ENCODE peak calls at places on chromosomes 12 and 14, in seven cellular contexts. One of them, this sample, is unnamed.

GRCh38 chr14:25394356-25394755 is 344.4 kb upstream of the STXBP6 start:
- DNase-seq in SK-N-SH: no peak
- DNase-seq in tibial nerve: no peak
- DNase-seq in A549: no peak
- DNase-seq in K562: no peak
- DNase-seq in stomach: no peak
- DNase-seq in GM12878: no peak
- DNase-seq in this sample: no peak

GRCh38 chr14:94531187-94531586 is 21.9 kb upstream of the SERPINA12 start:
- DNase-seq in SK-N-SH: no peak
- DNase-seq in tibial nerve: no peak
- DNase-seq in A549: no peak
- DNase-seq in K562: no peak
- DNase-seq in stomach: no peak
- DNase-seq in GM12878: no peak
- DNase-seq in this sample: no peak

GRCh38 chr12:43273467-43273866 is 278.5 kb downstream of the ADAMTS20 start:
- DNase-seq in SK-N-SH: no peak
- DNase-seq in tibial nerve: no peak
- DNase-seq in A549: no peak
- DNase-seq in K562: no peak
- DNase-seq in stomach: no peak
- DNase-seq in GM12878: no peak
- DNase-seq in this sample: no peak

GRCh38 chr12:114682920-114683708 is 861 bp downstream of the TBX3 start:
- DNase-seq in SK-N-SH: no peak
- DNase-seq in tibial nerve: no peak
- DNase-seq in A549: peak; percentile 50
- DNase-seq in K562: no peak
- DNase-seq in stomach: peak; percentile 46
- DNase-seq in GM12878: no peak
- DNase-seq in this sample: no peak

GRCh38 chr14:69077841-69078240 is 75.1 kb downstream of the DCAF5 start:
- DNase-seq in SK-N-SH: no peak
- DNase-seq in tibial nerve: no peak
- DNase-seq in A549: peak; percentile 77
- DNase-seq in K562: no peak
- DNase-seq in stomach: no peak
- DNase-seq in GM12878: no peak
- DNase-seq in this sample: no peak

GRCh38 chr12:111121840-111122239 is 201.5 kb upstream of the MYL2 start:
- DNase-seq in SK-N-SH: no peak
- DNase-seq in tibial nerve: no peak
- DNase-seq in A549: no peak
- DNase-seq in K562: no peak
- DNase-seq in stomach: no peak
- DNase-seq in GM12878: no peak
- DNase-seq in this sample: no peak

GRCh38 chr14:90605430-90605829 is 208.6 kb downstream of the CALM1 start:
- DNase-seq in SK-N-SH: no peak
- DNase-seq in tibial nerve: no peak
- DNase-seq in A549: no peak
- DNase-seq in K562: no peak
- DNase-seq in stomach: no peak
- DNase-seq in GM12878: no peak
- DNase-seq in this sample: no peak

GRCh38 chr14:22556990-22557623 is 31.9 kb downstream of the DAD1 start:
- DNase-seq in SK-N-SH: peak; percentile 94
- DNase-seq in tibial nerve: peak; percentile 79
- DNase-seq in A549: peak; percentile 77
- DNase-seq in K562: peak; percentile 80
- DNase-seq in stomach: peak; percentile 85
- DNase-seq in GM12878: no peak
- DNase-seq in this sample: peak; percentile 89

GRCh38 chr12:49923035-49923644 is 19.4 kb upstream of the FAIM2 start:
- DNase-seq in SK-N-SH: no peak
- DNase-seq in tibial nerve: no peak
- DNase-seq in A549: no peak
- DNase-seq in K562: no peak
- DNase-seq in stomach: no peak
- DNase-seq in GM12878: no peak
- DNase-seq in this sample: no peak

GRCh38 chr12:18224745-18225144 is 36.6 kb upstream of the PIK3C2G start:
- DNase-seq in SK-N-SH: peak; percentile 1
- DNase-seq in tibial nerve: no peak
- DNase-seq in A549: peak; percentile 36
- DNase-seq in K562: no peak
- DNase-seq in stomach: no peak
- DNase-seq in GM12878: no peak
- DNase-seq in this sample: no peak

GRCh38 chr12:15208871-15209656 is 12.2 kb downstream of the RERG start:
- DNase-seq in SK-N-SH: no peak
- DNase-seq in tibial nerve: no peak
- DNase-seq in A549: no peak
- DNase-seq in K562: no peak
- DNase-seq in stomach: no peak
- DNase-seq in GM12878: no peak
- DNase-seq in this sample: no peak

GRCh38 chr12:15206338-15206737 is 14.9 kb downstream of the RERG start:
- DNase-seq in SK-N-SH: no peak
- DNase-seq in tibial nerve: no peak
- DNase-seq in A549: no peak
- DNase-seq in K562: no peak
- DNase-seq in stomach: no peak
- DNase-seq in GM12878: no peak
- DNase-seq in this sample: no peak

GRCh38 chr12:15208140-15208539 is 13.1 kb downstream of the RERG start:
- DNase-seq in SK-N-SH: no peak
- DNase-seq in tibial nerve: no peak
- DNase-seq in A549: peak; percentile 30
- DNase-seq in K562: no peak
- DNase-seq in stomach: no peak
- DNase-seq in GM12878: no peak
- DNase-seq in this sample: no peak

GRCh38 chr12:15205341-15206010 is 15.7 kb downstream of the RERG start:
- DNase-seq in SK-N-SH: no peak
- DNase-seq in tibial nerve: no peak
- DNase-seq in A549: no peak
- DNase-seq in K562: no peak
- DNase-seq in stomach: no peak
- DNase-seq in GM12878: no peak
- DNase-seq in this sample: no peak

DNA sequence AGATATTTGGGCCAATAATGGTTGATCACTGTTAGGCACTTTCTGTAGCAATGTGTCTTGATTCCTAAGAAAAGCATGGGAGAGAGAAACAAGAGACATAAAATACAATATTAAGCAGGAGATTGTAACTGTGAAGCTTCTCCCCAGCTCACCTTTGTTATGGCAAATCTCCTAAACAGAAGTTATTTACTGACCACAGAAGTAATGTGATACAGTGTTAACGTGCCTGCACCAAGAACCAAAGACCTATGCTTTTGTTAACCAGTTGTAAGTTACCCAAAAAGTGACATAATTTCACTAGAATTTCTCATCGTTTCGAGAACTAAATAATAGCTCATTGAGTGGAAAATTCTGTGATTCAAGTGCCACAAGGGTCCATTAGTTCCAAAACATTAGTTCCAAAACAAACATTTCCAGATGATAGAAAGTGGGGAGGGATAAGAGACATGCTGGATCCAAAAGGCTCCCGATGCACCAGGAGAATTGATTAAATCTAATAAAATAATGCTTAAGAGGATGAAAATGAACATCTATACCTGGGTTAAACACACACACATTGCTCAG is 14.3 kb downstream of the RERG start:
- DNase-seq in SK-N-SH: no peak
- DNase-seq in tibial nerve: no peak
- DNase-seq in A549: no peak
- DNase-seq in K562: no peak
- DNase-seq in stomach: no peak
- DNase-seq in GM12878: no peak
- DNase-seq in this sample: no peak
- H3K27ac ChIP-seq in SK-N-SH: no peak overlapping the region
- H3K27ac ChIP-seq in tibial nerve: peak overlapping the region; percentile 77
- H3K27ac ChIP-seq in A549: no peak overlapping the region
- H3K27ac ChIP-seq in K562: no peak overlapping the region
- H3K27ac ChIP-seq in stomach: peak overlapping the region; percentile 70
- H3K27ac ChIP-seq in GM12878: no peak overlapping the region
- H3K27ac ChIP-seq in this sample: peak overlapping the region; percentile 66

DNA sequence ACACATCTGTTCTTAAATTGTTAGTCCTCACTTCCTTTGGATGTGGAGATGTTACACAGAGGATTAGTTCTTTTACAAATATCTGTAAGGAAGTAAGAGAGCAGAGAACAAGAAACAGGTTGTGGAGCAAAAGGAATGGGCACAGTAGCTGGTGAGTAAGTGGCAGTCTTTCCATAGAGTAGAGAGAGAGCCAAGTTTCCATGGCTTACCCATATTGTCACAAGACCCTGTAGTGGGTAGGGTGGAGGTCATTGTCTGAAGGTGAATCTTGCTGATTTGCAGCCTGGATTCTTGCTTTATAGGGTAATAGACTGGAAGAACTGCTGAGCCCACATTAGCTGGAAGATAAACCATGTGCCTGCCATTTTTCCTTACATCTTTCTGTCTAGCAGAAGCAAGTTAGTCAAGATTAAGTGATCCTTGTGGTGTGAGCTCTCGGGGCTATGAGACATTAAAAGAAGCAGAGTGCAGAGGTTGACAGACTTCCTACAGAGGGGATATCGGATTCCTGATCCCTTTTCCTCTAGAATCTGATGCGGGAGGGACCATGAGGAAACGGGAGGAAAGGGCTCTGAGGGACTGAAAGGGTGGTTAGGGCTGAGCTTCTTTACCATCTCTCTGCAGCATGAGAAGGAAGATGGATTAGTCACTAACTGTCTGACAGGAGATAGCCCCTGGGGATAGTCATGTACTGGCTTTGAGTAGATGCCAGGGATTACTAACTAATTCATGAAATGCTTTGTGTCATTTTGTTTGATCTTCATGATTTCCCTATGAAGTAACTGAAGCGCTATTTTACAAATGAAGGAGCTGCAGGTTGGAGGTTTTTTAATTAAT is 44.0 kb upstream of the LRTM2 start:
- DNase-seq in SK-N-SH: peak; percentile 44
- DNase-seq in tibial nerve: no peak
- DNase-seq in A549: peak; percentile 48
- DNase-seq in K562: no peak
- DNase-seq in stomach: no peak
- DNase-seq in GM12878: no peak
- DNase-seq in this sample: no peak
- TF ChIP-seq EP300 in SK-N-SH: no peak
- TF ChIP-seq EP300 in tibial nerve: no peak
- TF ChIP-seq EP300 in A549: no peak
- TF ChIP-seq EP300 in K562: no peak
- TF ChIP-seq EP300 in stomach: no peak
- TF ChIP-seq EP300 in GM12878: no peak
- TF ChIP-seq EP300 in this sample: no peak

DNA sequence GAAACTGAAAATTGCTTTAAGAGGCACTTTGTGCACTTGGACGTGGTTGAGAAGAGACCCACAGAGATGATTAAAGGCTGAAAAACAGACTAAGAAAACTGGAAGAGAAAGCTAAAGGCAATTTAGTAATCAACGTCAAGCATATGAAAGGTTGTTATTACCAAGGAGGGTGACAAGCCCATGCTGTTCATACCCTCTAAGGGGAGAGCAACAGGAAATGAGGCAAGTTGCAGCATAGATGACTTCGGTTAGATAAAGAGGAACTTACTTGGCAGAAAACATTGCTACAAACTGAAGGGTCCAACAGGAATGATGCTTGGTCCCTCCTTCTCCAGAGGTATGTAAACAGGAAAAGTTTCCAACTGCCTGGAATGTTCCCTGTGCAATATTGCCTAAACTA is 107.8 kb downstream of the DUSP6 start:
- DNase-seq in SK-N-SH: no peak
- DNase-seq in tibial nerve: no peak
- DNase-seq in A549: no peak
- DNase-seq in K562: no peak
- DNase-seq in stomach: no peak
- DNase-seq in GM12878: no peak
- DNase-seq in this sample: no peak
- H3K27ac ChIP-seq in SK-N-SH: no peak overlapping the region
- H3K27ac ChIP-seq in tibial nerve: no peak overlapping the region
- H3K27ac ChIP-seq in A549: no peak overlapping the region
- H3K27ac ChIP-seq in K562: no peak overlapping the region
- H3K27ac ChIP-seq in stomach: peak overlapping the region; percentile 72
- H3K27ac ChIP-seq in GM12878: no peak overlapping the region
- H3K27ac ChIP-seq in this sample: no peak overlapping the region

GRCh38 chr12:123599721-123600120 is 2.2 kb upstream of the DDX55 start:
- DNase-seq in SK-N-SH: no peak
- DNase-seq in tibial nerve: no peak
- DNase-seq in A549: no peak
- DNase-seq in K562: no peak
- DNase-seq in stomach: peak; percentile 11
- DNase-seq in GM12878: no peak
- DNase-seq in this sample: peak; percentile 13

GRCh38 chr12:123599310-123599709 is 2.6 kb upstream of the DDX55 start:
- DNase-seq in SK-N-SH: no peak
- DNase-seq in tibial nerve: no peak
- DNase-seq in A549: no peak
- DNase-seq in K562: no peak
- DNase-seq in stomach: no peak
- DNase-seq in GM12878: no peak
- DNase-seq in this sample: no peak

GRCh38 chr12:123598522-123598921 is 3.4 kb upstream of the DDX55 start:
- DNase-seq in SK-N-SH: no peak
- DNase-seq in tibial nerve: no peak
- DNase-seq in A549: no peak
- DNase-seq in K562: no peak
- DNase-seq in stomach: peak; percentile 5
- DNase-seq in GM12878: no peak
- DNase-seq in this sample: no peak

GRCh38 chr12:123602651-123603195 is 824 bp downstream of the DDX55 start:
- DNase-seq in SK-N-SH: no peak
- DNase-seq in tibial nerve: no peak
- DNase-seq in A549: no peak
- DNase-seq in K562: no peak
- DNase-seq in stomach: peak; percentile 18
- DNase-seq in GM12878: no peak
- DNase-seq in this sample: peak; percentile 45

DNA sequence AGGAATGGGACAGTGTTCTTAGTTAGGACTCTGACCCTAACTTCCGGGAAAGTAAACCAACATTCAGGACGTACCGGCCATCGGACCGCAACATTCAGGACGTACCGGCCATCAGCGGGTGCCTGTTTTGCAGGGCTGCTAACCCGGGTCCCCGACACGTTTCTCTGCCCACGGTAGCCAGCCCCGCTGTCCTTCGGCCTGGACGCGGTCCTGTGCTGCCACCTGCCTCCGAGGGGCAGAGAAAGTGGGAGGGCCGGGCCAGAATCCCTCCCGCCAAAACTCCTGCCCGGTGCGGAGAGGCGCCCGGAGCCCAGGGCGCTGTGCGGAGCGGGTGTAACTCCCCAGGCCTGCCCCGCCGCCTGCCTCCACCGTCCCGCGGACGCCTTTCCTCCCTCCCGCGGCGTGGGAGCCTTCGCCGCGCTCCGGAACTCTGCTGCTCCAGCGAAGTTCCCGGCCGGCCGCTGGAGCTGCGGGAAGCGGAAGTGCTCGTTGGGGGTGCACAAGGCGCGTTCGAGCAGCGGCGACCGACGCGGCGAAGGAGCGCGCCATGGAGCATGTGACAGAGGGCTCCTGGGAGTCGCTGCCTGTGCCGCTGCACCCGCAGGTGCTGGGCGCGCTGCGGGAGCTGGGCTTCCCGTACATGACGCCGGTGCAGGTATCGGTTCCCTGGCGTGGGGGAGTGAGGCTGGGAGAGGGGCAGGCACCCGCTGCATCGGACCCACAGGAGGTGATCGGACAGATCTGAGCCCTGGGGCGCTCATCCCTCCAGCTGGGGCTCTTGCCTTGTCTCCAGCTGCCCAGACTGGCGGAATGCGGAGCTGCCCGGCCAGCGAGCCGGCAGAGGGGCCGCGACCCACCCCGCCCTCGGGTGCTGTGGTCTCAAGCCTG is at the start of gene DDX55:
- DNase-seq in SK-N-SH: peak; percentile 91
- DNase-seq in tibial nerve: peak; percentile 50
- DNase-seq in A549: peak; percentile 91
- DNase-seq in K562: peak; percentile 85
- DNase-seq in stomach: peak; percentile 87
- DNase-seq in GM12878: peak; percentile 23
- DNase-seq in this sample: peak; percentile 88
- TF ChIP-seq EP300 in SK-N-SH: no peak
- TF ChIP-seq EP300 in tibial nerve: peak; percentile 84
- TF ChIP-seq EP300 in A549: no peak
- TF ChIP-seq EP300 in K562: peak; percentile 42
- TF ChIP-seq EP300 in stomach: no peak
- TF ChIP-seq EP300 in GM12878: no peak
- TF ChIP-seq EP300 in this sample: no peak

This sample was measured in suprapubic skin.